ENCODE peak calls at places on chromosomes 6 and 20, in seven cellular contexts. R is endothelial cell of umbilical vein; Z is H9; G is AG08396; H is cardiac fibroblast; X is ovary; D is activated T-helper 9 cell treated with anti-CD3 and anti-CD28 coated beads, Interleukin-2, amount 50 U/mL, for 16 hours. I is an unnamed sample.

GRCh38 chr6:51199733-51200132 is 381.1 kb downstream of the TFAP2B start:
- DNase-seq in R (no peak), Z (no peak), G (no peak), H (no peak), X (no peak), D (no peak), I (no peak)

GRCh38 chr20:3135507-3136070 is 24.1 kb downstream of the FASTKD5 start:
- DNase-seq in R (no peak), Z (no peak), G (no peak), H (no peak), X (no peak), D (no peak), I (no peak)

GRCh38 chr6:118350881-118351430 is 197.1 kb upstream of the PLN start:
- DNase-seq in R (no peak), Z (no peak), G (peak; percentile 48), H (no peak), X (no peak), D (no peak), I (no peak)

GRCh38 chr6:113690255-113690956 is 166.7 kb upstream of the MARCKS start:
- DNase-seq in R (peak; percentile 66), Z (no peak), G (peak; percentile 60), H (peak; percentile 76), X (no peak), D (no peak), I (no peak)

GRCh38 chr6:149306967-149307366 is 10.5 kb upstream of the TAB2 start:
- DNase-seq in R (no peak), Z (no peak), G (no peak), H (peak; percentile 46), X (no peak), D (no peak), I (no peak)

GRCh38 chr6:26296857-26297648 is 67.9 kb upstream of the BTN3A2 start:
- DNase-seq in R (peak; percentile 33), Z (no peak), G (no peak), H (no peak), X (no peak), D (no peak), I (no peak)

GRCh38 chr6:109001554-109001953 is 93.1 kb downstream of the SESN1 start:
- DNase-seq in R (no peak), Z (no peak), G (no peak), H (peak; percentile 14), X (no peak), D (no peak), I (no peak)

GRCh38 chr20:44187054-44187762 is at the start of gene JPH2:
- DNase-seq in R (no peak), Z (peak; percentile 68), G (peak; percentile 77), H (peak; percentile 59), X (peak; percentile 43), D (no peak), I (peak; percentile 97)

GRCh38 chr20:62792182-62792939 is 3.9 kb upstream of the MRGBP start:
- DNase-seq in R (no peak), Z (no peak), G (peak; percentile 70), H (no peak), X (no peak), D (no peak), I (no peak)